ENCODE peak calls at places on chromosomes 11 and 22, in nine cellular contexts. W is HEK293T, C is fibroblast of mammary gland, N is T-cell, D is RCC 7860, O is activated T-cell treated with anti-CD3 and anti-CD28 coated beads for 1 hour, A is sigmoid colon, U is EH, Y is HS-5. V is an unnamed sample.

GRCh38 chr11:91100432-91100831 is 877.6 kb upstream of the CHORDC1 start:
- DNase-seq in W (no peak), C (peak; percentile 1), N (no peak), D (peak; percentile 51), O (no peak), A (no peak), U (peak; percentile 33), Y (peak; percentile 60), V (no peak)

GRCh38 chr11:47477323-47477722 is 28.4 kb upstream of the RAPSN start:
- DNase-seq in W (no peak), C (peak; percentile 45), N (no peak), D (no peak), O (no peak), A (no peak), U (peak; percentile 74), Y (peak; percentile 22), V (no peak)

GRCh38 chr11:82994615-82995014 is 77.1 kb downstream of the RAB30 start:
- DNase-seq in W (no peak), C (peak; percentile 45), N (no peak), D (no peak), O (no peak), A (no peak), U (peak; percentile 38), Y (no peak), V (no peak)

GRCh38 chr11:31325162-31325561 is 44.4 kb downstream of the DCDC1 start:
- DNase-seq in W (no peak), C (peak; percentile 87), N (no peak), D (no peak), O (no peak), A (no peak), U (peak; percentile 47), Y (peak; percentile 82), V (no peak)

GRCh38 chr11:6657346-6657745 is 1.7 kb upstream of the DCHS1 start:
- DNase-seq in W (no peak), C (peak; percentile 36), N (no peak), D (no peak), O (no peak), A (no peak), U (peak; percentile 42), Y (no peak), V (no peak)

GRCh38 chr11:96376796-96377195 is 12.9 kb downstream of the CCDC82 start:
- DNase-seq in W (no peak), C (no peak), N (no peak), D (no peak), O (no peak), A (no peak), U (no peak), Y (no peak), V (no peak)

GRCh38 chr11:71183878-71184277 is 68.5 kb downstream of the SHANK2 start:
- DNase-seq in W (no peak), C (no peak), N (no peak), D (no peak), O (no peak), A (peak; percentile 47), U (no peak), Y (no peak), V (no peak)

GRCh38 chr22:42961815-42962214 is 53.1 kb downstream of the PACSIN2 start:
- DNase-seq in W (no peak), C (no peak), N (no peak), D (no peak), O (no peak), A (no peak), U (no peak), Y (no peak), V (no peak)

GRCh38 chr11:62242021-62242420 is at the start of gene SCGB1D2:
- DNase-seq in W (peak; percentile 21), C (no peak), N (no peak), D (no peak), O (no peak), A (no peak), U (no peak), Y (no peak), V (peak; percentile 60)

GRCh38 chr22:49709464-49709863 is 118.2 kb downstream of the BRD1 start:
- DNase-seq in W (no peak), C (no peak), N (no peak), D (no peak), O (no peak), A (no peak), U (no peak), Y (no peak), V (no peak)

GRCh38 chr22:42946551-42947198 is 68.3 kb downstream of the PACSIN2 start:
- DNase-seq in W (no peak), C (no peak), N (no peak), D (no peak), O (no peak), A (no peak), U (no peak), Y (no peak), V (no peak)

GRCh38 chr22:29338398-29338797 is 22.9 kb upstream of the RASL10A start:
- DNase-seq in W (no peak), C (no peak), N (no peak), D (no peak), O (no peak), A (no peak), U (no peak), Y (no peak), V (no peak)